ENCODE peak calls at places on chromosomes 3 and 15, in four cellular contexts. A is fibroblast of lung, G is left ventricle myocardium inferior, Y is endothelial cell. Z is an unnamed sample.

GRCh38 chr3:38602576-38603250 is 46.8 kb downstream of the SCN5A start:
- DNase-seq in G (no peak), Y (no peak), A (no peak), Z (no peak)

GRCh38 chr15:40471105-40471777 is 457 bp downstream of the CHST14 start:
- DNase-seq in Y (peak), A (peak), G (peak), Z (peak)

GRCh38 chr3:13088020-13089006 is 15.1 kb upstream of the IQSEC1 start:
- DNase-seq in A (no peak), G (no peak), Y (no peak), Z (no peak)

GRCh38 chr15:33021806-33022389 is 172.6 kb downstream of the FMN1 start:
- DNase-seq in G (no peak), A (peak), Y (peak), Z (no peak)

GRCh38 chr3:43659250-43659880 is 31.4 kb upstream of the ABHD5 start:
- DNase-seq in G (no peak), Y (no peak), A (no peak), Z (no peak)

GRCh38 chr3:184937611-184938010 is 125.6 kb downstream of the VPS8 start:
- DNase-seq in A (no peak), Y (no peak), G (no peak), Z (no peak)

GRCh38 chr3:129602730-129603560 is 3.5 kb downstream of the PLXND1 start:
- DNase-seq in Y (no peak), A (peak), G (peak), Z (no peak)

GRCh38 chr3:143445118-143445517 is 325.5 kb downstream of the CHST2 start:
- DNase-seq in G (no peak), A (no peak), Y (no peak), Z (peak)

GRCh38 chr3:171028025-171028778 is 1.7 kb upstream of the SLC2A2 start:
- DNase-seq in Y (peak), A (peak), G (peak), Z (peak)

GRCh38 chr15:40984963-40985362 is 31.7 kb downstream of the CHAC1 start:
- DNase-seq in G (no peak), Y (no peak), A (peak), Z (no peak)

GRCh38 chr15:25437751-25438600 is 848 bp downstream of the UBE3A start:
- DNase-seq in G (peak), A (peak), Y (peak), Z (peak)

GRCh38 chr3:126304291-126304690 is 52.9 kb downstream of the KLF15 start:
- DNase-seq in G (no peak), A (no peak), Y (no peak), Z (no peak)

GRCh38 chr3:152243301-152243711 is 25.4 kb upstream of the MBNL1 start:
- DNase-seq in A (no peak), Y (no peak), G (no peak), Z (peak)

GRCh38 chr3:11258958-11259357 is 13.2 kb upstream of the ATG7 start:
- DNase-seq in Y (no peak), G (no peak), A (no peak), Z (no peak)

GRCh38 chr3:147257972-147258371 is 148.4 kb downstream of the ZIC4 start:
- DNase-seq in Y (no peak), G (no peak), A (no peak), Z (no peak)

GRCh38 chr3:169581633-169582032 is 81.9 kb downstream of the MECOM start:
- DNase-seq in Y (no peak), G (no peak), A (no peak), Z (no peak)

GRCh38 chr15:61038387-61038786 is 190.7 kb downstream of the RORA start:
- DNase-seq in G (no peak), A (peak), Y (no peak), Z (no peak)

GRCh38 chr3:82643948-82644347 is 882.5 kb upstream of the GBE1 start:
- DNase-seq in G (no peak), A (no peak), Y (peak), Z (peak)

GRCh38 chr3:27254896-27255295 is 114.3 kb downstream of the NEK10 start:
- DNase-seq in A (no peak), G (no peak), Y (no peak), Z (no peak)

GRCh38 chr15:35458176-35458856 is 87.6 kb downstream of the DPH6 start:
- DNase-seq in A (no peak), G (no peak), Y (no peak), Z (no peak)

GRCh38 chr3:127339943-127340861 is 52.4 kb upstream of the PRR20G start:
- DNase-seq in G (no peak), Y (no peak), A (no peak), Z (no peak)

GRCh38 chr15:42203891-42204290 is 4.2 kb downstream of the VPS39 start:
- DNase-seq in A (no peak), G (no peak), Y (no peak), Z (no peak)

GRCh38 chr15:91049378-91050127 is 27.2 kb upstream of the VPS33B start:
- DNase-seq in A (peak), Y (peak), G (no peak), Z (peak)

GRCh38 chr3:55427739-55428138 is 59.4 kb downstream of the WNT5A start:
- DNase-seq in A (no peak), G (no peak), Y (no peak), Z (no peak)

GRCh38 chr15:49075876-49076275 is 29.6 kb upstream of the SECISBP2L start:
- DNase-seq in G (no peak), Y (no peak), A (no peak), Z (no peak)

GRCh38 chr15:78315686-78316085 is 16.3 kb upstream of the SKIC8 start:
- DNase-seq in A (no peak), G (no peak), Y (peak), Z (peak)

GRCh38 chr15:62886431-62887071 is 156.0 kb upstream of the TPM1 start:
- DNase-seq in G (no peak), Y (no peak), A (no peak), Z (no peak)

GRCh38 chr3:46935168-46935858 is 41.2 kb downstream of the CCDC12 start:
- DNase-seq in G (peak), Y (peak), A (peak), Z (no peak)

GRCh38 chr3:42490243-42490642 is 12.2 kb upstream of the VIPR1 start:
- DNase-seq in G (peak), Y (no peak), A (no peak), Z (no peak)

GRCh38 chr15:79339588-79340314 is 28.8 kb downstream of the TMED3 start:
- DNase-seq in A (peak), Y (peak), G (no peak), Z (peak)

GRCh38 chr15:79673416-79674123 is 223.2 kb downstream of the MTHFS start:
- DNase-seq in Y (no peak), G (no peak), A (peak), Z (peak)

GRCh38 chr3:9349321-9350117 is 13.3 kb upstream of the THUMPD3 start:
- DNase-seq in A (peak), Y (no peak), G (no peak), Z (no peak)

GRCh38 chr3:106609666-106610301 is 741.0 kb upstream of the CBLB start:
- DNase-seq in A (peak), G (no peak), Y (peak), Z (peak)

GRCh38 chr15:55108858-55109518 is 87.8 kb downstream of the RSL24D1 start:
- DNase-seq in Y (peak), G (peak), A (peak), Z (peak)

GRCh38 chr3:56800373-56801150 is 1.2 kb downstream of the ARHGEF3 start:
- DNase-seq in G (no peak), Y (no peak), A (no peak), Z (peak)

GRCh38 chr3:49428697-49429100 is 425 bp downstream of the NICN1 start:
- DNase-seq in G (no peak), A (no peak), Y (no peak), Z (peak)
- TF ChIP-seq CTCF in G (no peak), A (no peak), Y (no peak), Z (no peak)

DNA sequence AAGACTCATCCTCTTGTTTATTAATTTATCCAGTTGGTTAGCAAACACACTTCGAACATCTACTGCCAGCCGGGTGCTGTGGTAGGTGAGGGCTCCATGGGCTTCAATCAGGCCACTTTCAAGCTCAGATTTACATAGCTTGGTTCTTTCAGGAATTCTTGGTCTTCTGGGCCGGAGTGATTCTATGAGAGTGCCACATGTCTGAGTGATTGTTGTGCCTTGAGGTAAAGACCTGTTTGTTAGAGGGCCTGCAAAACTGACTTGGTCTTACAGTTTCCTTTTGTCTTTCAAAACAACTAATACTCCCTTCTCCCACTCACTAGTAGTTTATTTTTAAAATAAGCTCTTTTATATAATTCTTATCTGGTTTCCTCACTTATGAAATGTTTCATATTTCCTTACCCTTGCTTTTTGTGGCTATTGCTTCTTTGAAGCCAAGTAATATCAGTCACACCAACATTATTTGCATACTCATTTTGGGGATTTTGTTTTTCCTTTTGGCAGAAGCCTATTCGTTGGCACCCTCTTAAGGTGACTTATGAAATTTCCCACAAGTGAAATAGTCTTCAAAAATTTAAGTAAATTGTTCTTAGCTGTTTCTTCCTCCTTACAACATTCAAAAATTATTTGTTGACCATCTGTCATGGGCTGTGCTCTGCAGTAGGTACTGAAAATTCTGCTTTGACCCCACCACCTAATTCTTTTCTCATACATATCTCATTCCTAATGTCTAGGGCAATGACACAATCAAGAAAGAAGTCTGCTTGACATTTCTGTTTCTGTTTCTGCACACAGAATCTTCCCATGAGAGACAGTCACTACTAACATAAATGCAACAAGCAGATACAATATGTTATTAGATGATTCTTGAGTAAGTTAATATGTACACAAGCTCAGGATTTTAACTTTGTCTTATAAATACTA is 120.2 kb downstream of the LRRC28 start:
- DNase-seq in A (peak), G (no peak), Y (no peak), Z (peak)
- TF ChIP-seq CTCF in A (no peak), G (no peak), Y (no peak), Z (no peak)

GRCh38 chr15:70584441-70584837 is 178.9 kb downstream of the UACA start:
- DNase-seq in A (no peak), G (no peak), Y (no peak), Z (no peak)
- TF ChIP-seq CTCF in A (no peak), G (no peak), Y (no peak), Z (no peak)

GRCh38 chr3:60582285-60582684 is 669.0 kb downstream of the FHIT start:
- DNase-seq in G (no peak), Y (peak), A (peak), Z (no peak)
- TF ChIP-seq CTCF in G (peak), Y (peak), A (no peak), Z (no peak)

Z was measured in activated CD8-positive, alpha-beta T cell treated with anti-CD3 and anti-CD28 coated beads for 36 hours.